ENCODE peak calls at places on chromosomes 4 and X, in six cellular contexts. One of them, this sample, is unnamed.

GRCh38 chr4:108060164-108060563 is 70.5 kb downstream of the HADH start:
- DNase-seq in psoas muscle: no peak
- DNase-seq in natural killer cell: no peak
- DNase-seq in IMR-90: peak; percentile 46
- DNase-seq in breast epithelium: no peak
- DNase-seq in fibroblast of mammary gland: peak; percentile 64
- DNase-seq in this sample: peak; percentile 37

GRCh38 chr4:4415806-4416805 is 29.2 kb downstream of the NSG1 start:
- DNase-seq in psoas muscle: peak; percentile 24
- DNase-seq in natural killer cell: no peak
- DNase-seq in IMR-90: no peak
- DNase-seq in breast epithelium: no peak
- DNase-seq in fibroblast of mammary gland: no peak
- DNase-seq in this sample: no peak

GRCh38 chrX:154013614-154014360 is 5.9 kb downstream of the IRAK1 start:
- DNase-seq in psoas muscle: peak; percentile 71
- DNase-seq in natural killer cell: peak; percentile 43
- DNase-seq in IMR-90: peak; percentile 10
- DNase-seq in breast epithelium: no peak
- DNase-seq in fibroblast of mammary gland: peak; percentile 38
- DNase-seq in this sample: peak; percentile 36

GRCh38 chrX:134548257-134548732 is 88.3 kb downstream of the HPRT1 start:
- DNase-seq in psoas muscle: no peak
- DNase-seq in natural killer cell: no peak
- DNase-seq in IMR-90: no peak
- DNase-seq in breast epithelium: no peak
- DNase-seq in fibroblast of mammary gland: peak; percentile 39
- DNase-seq in this sample: no peak

GRCh38 chr4:187128226-187128625 is 404.6 kb upstream of the FAT1 start:
- DNase-seq in psoas muscle: no peak
- DNase-seq in natural killer cell: no peak
- DNase-seq in IMR-90: peak; percentile 41
- DNase-seq in breast epithelium: no peak
- DNase-seq in fibroblast of mammary gland: no peak
- DNase-seq in this sample: peak; percentile 24

GRCh38 chrX:50635811-50636365 is 165.3 kb upstream of the DGKK start:
- DNase-seq in psoas muscle: peak; percentile 47
- DNase-seq in natural killer cell: no peak
- DNase-seq in IMR-90: no peak
- DNase-seq in breast epithelium: no peak
- DNase-seq in fibroblast of mammary gland: no peak
- DNase-seq in this sample: no peak

GRCh38 chrX:53305996-53306937 is 24.9 kb upstream of the IQSEC2 start:
- DNase-seq in psoas muscle: no peak
- DNase-seq in natural killer cell: no peak
- DNase-seq in IMR-90: no peak
- DNase-seq in breast epithelium: no peak
- DNase-seq in fibroblast of mammary gland: no peak
- DNase-seq in this sample: no peak

GRCh38 chr4:1194028-1194900 is 21.9 kb upstream of the SPON2 start:
- DNase-seq in psoas muscle: peak; percentile 87
- DNase-seq in natural killer cell: peak; percentile 15
- DNase-seq in IMR-90: peak; percentile 49
- DNase-seq in breast epithelium: peak; percentile 20
- DNase-seq in fibroblast of mammary gland: peak; percentile 64
- DNase-seq in this sample: peak; percentile 50

GRCh38 chr4:20288846-20289512 is 37.3 kb downstream of the SLIT2 start:
- DNase-seq in psoas muscle: no peak
- DNase-seq in natural killer cell: no peak
- DNase-seq in IMR-90: peak; percentile 47
- DNase-seq in breast epithelium: no peak
- DNase-seq in fibroblast of mammary gland: peak; percentile 71
- DNase-seq in this sample: peak; percentile 35

DNA sequence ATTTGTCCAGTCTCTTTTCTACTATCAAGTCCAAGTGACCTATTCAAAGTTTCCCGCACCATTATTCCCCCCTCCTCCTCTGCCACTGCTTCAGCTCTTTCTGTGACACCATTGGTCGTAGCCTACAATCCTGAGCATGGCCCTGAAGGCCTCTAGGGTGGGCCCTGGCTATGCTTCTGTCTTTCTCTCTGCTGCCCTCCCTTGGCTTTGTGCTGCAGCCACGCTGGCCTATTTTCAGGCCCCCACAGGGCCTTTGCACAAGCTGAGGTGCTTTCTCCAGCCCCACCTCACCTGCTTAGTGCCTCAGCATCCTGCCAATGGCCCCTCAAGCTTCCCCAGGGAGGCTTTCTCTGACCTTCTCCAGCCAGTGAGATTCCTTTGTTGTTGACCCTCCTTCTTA is 156.5 kb downstream of the NHS start:
- DNase-seq in psoas muscle: no peak
- DNase-seq in natural killer cell: no peak
- DNase-seq in IMR-90: no peak
- DNase-seq in breast epithelium: no peak
- DNase-seq in fibroblast of mammary gland: no peak
- DNase-seq in this sample: no peak
- TF ChIP-seq CTCF in psoas muscle: no peak
- TF ChIP-seq CTCF in natural killer cell: no peak
- TF ChIP-seq CTCF in IMR-90: no peak
- TF ChIP-seq CTCF in breast epithelium: no peak
- TF ChIP-seq CTCF in fibroblast of mammary gland: no peak
- TF ChIP-seq CTCF in this sample: no peak

GRCh38 chrX:24262309-24262708 is 51.6 kb downstream of the SUPT20HL2 start:
- DNase-seq in psoas muscle: no peak
- DNase-seq in natural killer cell: no peak
- DNase-seq in IMR-90: no peak
- DNase-seq in breast epithelium: no peak
- DNase-seq in fibroblast of mammary gland: no peak
- DNase-seq in this sample: no peak

GRCh38 chrX:24260827-24261550 is 52.9 kb downstream of the SUPT20HL2 start:
- DNase-seq in psoas muscle: no peak
- DNase-seq in natural killer cell: no peak
- DNase-seq in IMR-90: peak; percentile 47
- DNase-seq in breast epithelium: peak; percentile 22
- DNase-seq in fibroblast of mammary gland: peak; percentile 74
- DNase-seq in this sample: peak; percentile 62

GRCh38 chrX:24264383-24264782 is 49.5 kb downstream of the SUPT20HL2 start:
- DNase-seq in psoas muscle: no peak
- DNase-seq in natural killer cell: no peak
- DNase-seq in IMR-90: peak; percentile 13
- DNase-seq in breast epithelium: no peak
- DNase-seq in fibroblast of mammary gland: peak; percentile 7
- DNase-seq in this sample: no peak

GRCh38 chrX:24257011-24257410 is 56.9 kb downstream of the SUPT20HL2 start:
- DNase-seq in psoas muscle: no peak
- DNase-seq in natural killer cell: no peak
- DNase-seq in IMR-90: no peak
- DNase-seq in breast epithelium: no peak
- DNase-seq in fibroblast of mammary gland: no peak
- DNase-seq in this sample: no peak

DNA sequence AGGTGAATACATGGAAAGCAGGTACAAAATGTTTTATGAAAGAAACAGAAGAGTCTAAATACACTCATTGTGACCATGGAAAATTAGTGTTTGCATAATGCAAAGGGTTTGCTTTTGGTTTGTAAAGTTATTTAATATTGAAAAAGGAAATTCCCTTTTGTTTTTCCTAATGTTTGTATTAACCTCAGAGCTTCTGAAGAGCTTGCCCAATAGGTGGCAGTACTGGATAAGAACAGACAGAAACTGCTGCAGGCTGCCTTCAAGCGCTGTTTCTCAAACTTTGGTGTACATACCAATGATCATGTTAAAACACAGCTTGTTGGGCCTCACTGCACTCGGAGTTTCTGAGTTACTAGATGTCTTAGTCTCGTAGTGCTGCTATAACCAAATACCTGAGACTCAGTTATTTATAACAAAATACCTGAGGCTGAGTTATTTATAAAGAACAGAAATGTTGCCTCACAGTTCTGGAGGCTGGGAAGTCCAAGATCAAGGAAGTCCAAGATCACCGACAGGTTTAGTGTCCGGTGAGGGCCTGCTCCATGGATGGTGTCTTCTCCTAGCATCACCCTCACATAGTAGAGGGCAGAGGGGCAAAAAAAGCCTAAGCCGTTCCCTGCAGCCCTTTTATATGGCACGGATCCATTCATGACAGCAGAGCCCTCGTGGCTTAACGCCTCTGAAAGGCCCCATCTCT is 54.2 kb downstream of the SUPT20HL2 start:
- DNase-seq in psoas muscle: no peak
- DNase-seq in natural killer cell: no peak
- DNase-seq in IMR-90: peak; percentile 80
- DNase-seq in breast epithelium: no peak
- DNase-seq in fibroblast of mammary gland: peak; percentile 82
- DNase-seq in this sample: peak; percentile 81
- TF ChIP-seq CTCF in psoas muscle: peak; percentile 44
- TF ChIP-seq CTCF in natural killer cell: no peak
- TF ChIP-seq CTCF in IMR-90: peak; percentile 73
- TF ChIP-seq CTCF in breast epithelium: peak; percentile 26
- TF ChIP-seq CTCF in fibroblast of mammary gland: peak; percentile 80
- TF ChIP-seq CTCF in this sample: peak; percentile 60

DNA sequence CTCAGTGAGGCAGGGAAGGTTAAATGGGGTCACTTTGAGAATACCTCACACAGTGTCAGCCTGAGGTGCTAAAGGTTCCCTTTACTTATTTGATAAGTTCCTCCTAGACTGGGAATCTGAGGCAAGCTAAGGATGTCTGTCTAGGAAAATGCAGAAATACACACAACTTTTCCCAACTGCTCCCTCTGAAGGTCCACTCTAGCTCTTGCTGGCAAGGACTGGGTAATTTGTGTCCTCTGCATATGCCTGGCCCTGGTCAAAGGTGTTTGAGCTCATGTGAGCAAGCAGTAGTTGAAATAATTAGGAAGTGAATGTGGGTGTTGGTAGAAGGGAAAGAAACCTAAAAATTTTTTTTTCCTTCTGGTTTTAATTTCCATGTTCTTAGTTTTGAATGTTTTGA is 21.3 kb downstream of the TXLNG start:
- DNase-seq in psoas muscle: no peak
- DNase-seq in natural killer cell: no peak
- DNase-seq in IMR-90: peak; percentile 38
- DNase-seq in breast epithelium: no peak
- DNase-seq in fibroblast of mammary gland: peak; percentile 50
- DNase-seq in this sample: peak; percentile 60
- TF ChIP-seq CTCF in psoas muscle: peak; percentile 32
- TF ChIP-seq CTCF in natural killer cell: no peak
- TF ChIP-seq CTCF in IMR-90: peak; percentile 39
- TF ChIP-seq CTCF in breast epithelium: no peak
- TF ChIP-seq CTCF in fibroblast of mammary gland: peak; percentile 45
- TF ChIP-seq CTCF in this sample: peak; percentile 56

GRCh38 chr4:76895619-76896018 is 2.3 kb downstream of the SOWAHB start:
- DNase-seq in psoas muscle: no peak
- DNase-seq in natural killer cell: no peak
- DNase-seq in IMR-90: no peak
- DNase-seq in breast epithelium: no peak
- DNase-seq in fibroblast of mammary gland: no peak
- DNase-seq in this sample: no peak
- TF ChIP-seq CTCF in psoas muscle: no peak
- TF ChIP-seq CTCF in natural killer cell: no peak
- TF ChIP-seq CTCF in IMR-90: no peak
- TF ChIP-seq CTCF in breast epithelium: no peak
- TF ChIP-seq CTCF in fibroblast of mammary gland: no peak
- TF ChIP-seq CTCF in this sample: no peak

DNA sequence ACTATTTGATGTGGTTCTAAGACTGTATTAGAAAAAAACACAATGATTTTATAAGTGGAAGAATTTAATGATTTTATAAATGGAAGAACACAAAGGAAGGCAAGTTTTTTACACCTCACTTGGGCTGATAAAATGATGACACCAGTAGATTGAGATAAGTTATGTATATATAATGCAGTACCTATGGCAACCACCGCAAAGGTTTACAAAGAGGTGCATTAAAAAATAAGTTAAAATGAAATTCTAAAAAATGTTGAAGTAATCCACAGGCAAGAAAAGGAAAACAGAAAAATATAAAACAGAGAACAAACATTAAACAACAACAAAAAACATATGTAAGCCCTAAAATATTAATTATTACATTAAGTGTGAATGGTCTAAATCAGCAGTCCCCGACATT is 490.9 kb upstream of the AADAT start:
- DNase-seq in psoas muscle: no peak
- DNase-seq in natural killer cell: no peak
- DNase-seq in IMR-90: no peak
- DNase-seq in breast epithelium: no peak
- DNase-seq in fibroblast of mammary gland: no peak
- DNase-seq in this sample: no peak
- TF ChIP-seq CTCF in psoas muscle: no peak
- TF ChIP-seq CTCF in natural killer cell: no peak
- TF ChIP-seq CTCF in IMR-90: no peak
- TF ChIP-seq CTCF in breast epithelium: no peak
- TF ChIP-seq CTCF in fibroblast of mammary gland: no peak
- TF ChIP-seq CTCF in this sample: no peak

GRCh38 chr4:27176881-27177280 is 316.2 kb downstream of the STIM2 start:
- DNase-seq in psoas muscle: no peak
- DNase-seq in natural killer cell: no peak
- DNase-seq in IMR-90: no peak
- DNase-seq in breast epithelium: no peak
- DNase-seq in fibroblast of mammary gland: no peak
- DNase-seq in this sample: no peak
- TF ChIP-seq CTCF in psoas muscle: no peak
- TF ChIP-seq CTCF in natural killer cell: no peak
- TF ChIP-seq CTCF in IMR-90: no peak
- TF ChIP-seq CTCF in breast epithelium: no peak
- TF ChIP-seq CTCF in fibroblast of mammary gland: no peak
- TF ChIP-seq CTCF in this sample: no peak

GRCh38 chr4:22877653-22878052 is 184.9 kb downstream of the GBA3 start:
- DNase-seq in psoas muscle: no peak
- DNase-seq in natural killer cell: no peak
- DNase-seq in IMR-90: no peak
- DNase-seq in breast epithelium: no peak
- DNase-seq in fibroblast of mammary gland: no peak
- DNase-seq in this sample: no peak

GRCh38 chr4:22875592-22876257 is 183.0 kb downstream of the GBA3 start:
- DNase-seq in psoas muscle: no peak
- DNase-seq in natural killer cell: no peak
- DNase-seq in IMR-90: no peak
- DNase-seq in breast epithelium: no peak
- DNase-seq in fibroblast of mammary gland: no peak
- DNase-seq in this sample: no peak

GRCh38 chr4:22873899-22874298 is 181.2 kb downstream of the GBA3 start:
- DNase-seq in psoas muscle: no peak
- DNase-seq in natural killer cell: no peak
- DNase-seq in IMR-90: no peak
- DNase-seq in breast epithelium: no peak
- DNase-seq in fibroblast of mammary gland: no peak
- DNase-seq in this sample: no peak

GRCh38 chr4:22876281-22876680 is 183.5 kb downstream of the GBA3 start:
- DNase-seq in psoas muscle: no peak
- DNase-seq in natural killer cell: no peak
- DNase-seq in IMR-90: no peak
- DNase-seq in breast epithelium: no peak
- DNase-seq in fibroblast of mammary gland: no peak
- DNase-seq in this sample: no peak

GRCh38 chr4:22874334-22874912 is 181.7 kb downstream of the GBA3 start:
- DNase-seq in psoas muscle: no peak
- DNase-seq in natural killer cell: no peak
- DNase-seq in IMR-90: no peak
- DNase-seq in breast epithelium: no peak
- DNase-seq in fibroblast of mammary gland: no peak
- DNase-seq in this sample: no peak
- TF ChIP-seq CTCF in psoas muscle: no peak
- TF ChIP-seq CTCF in natural killer cell: no peak
- TF ChIP-seq CTCF in IMR-90: no peak
- TF ChIP-seq CTCF in breast epithelium: no peak
- TF ChIP-seq CTCF in fibroblast of mammary gland: no peak
- TF ChIP-seq CTCF in this sample: no peak

GRCh38 chrX:100098660-100099375 is 311.3 kb downstream of the PCDH19 start:
- DNase-seq in psoas muscle: no peak
- DNase-seq in natural killer cell: no peak
- DNase-seq in IMR-90: no peak
- DNase-seq in breast epithelium: no peak
- DNase-seq in fibroblast of mammary gland: no peak
- DNase-seq in this sample: peak; percentile 65
- TF ChIP-seq CTCF in psoas muscle: no peak
- TF ChIP-seq CTCF in natural killer cell: no peak
- TF ChIP-seq CTCF in IMR-90: no peak
- TF ChIP-seq CTCF in breast epithelium: no peak
- TF ChIP-seq CTCF in fibroblast of mammary gland: no peak
- TF ChIP-seq CTCF in this sample: no peak